ENCODE peak calls at places on chromosome 3, in four cellular contexts. E is activated CD8-positive, alpha-beta T cell treated with anti-CD3 and anti-CD28 coated beads for 36 hours; S is B cell; X is natural killer cell. O is an unnamed sample.

GRCh38 chr3:435969-436492 is 239.5 kb downstream of the CHL1 start:
- DNase-seq in E (no peak), S (no peak), X (no peak), O (no peak)

GRCh38 chr3:100289339-100289738 is 28.5 kb downstream of the TBC1D23 start:
- DNase-seq in X (no peak), E (no peak), S (no peak), O (no peak)

GRCh38 chr3:160170409-160171370 is 54.5 kb upstream of the C3orf80 start:
- DNase-seq in X (no peak), E (no peak), S (no peak), O (peak)

GRCh38 chr3:155070932-155071387 is 9.2 kb upstream of the MME start:
- DNase-seq in S (no peak), X (no peak), E (no peak), O (no peak)

GRCh38 chr3:31873254-31873653 is 107.8 kb downstream of the OSBPL10 start:
- DNase-seq in S (no peak), X (no peak), E (no peak), O (no peak)

GRCh38 chr3:120028271-120029047 is 65.8 kb downstream of the GSK3B start:
- DNase-seq in E (no peak), X (no peak), S (no peak), O (no peak)

GRCh38 chr3:177057768-177058167 is 139.5 kb downstream of the TBL1XR1 start:
- DNase-seq in E (peak), X (no peak), S (peak), O (peak)

GRCh38 chr3:52195823-52196331 is 2.1 kb upstream of the ALAS1 start:
- DNase-seq in X (no peak), E (no peak), S (no peak), O (no peak)

GRCh38 chr3:193805448-193805847 is 212.4 kb downstream of the OPA1 start:
- DNase-seq in S (no peak), E (no peak), X (no peak), O (no peak)

GRCh38 chr3:34957707-34958106 is 681.6 kb upstream of the ARPP21 start:
- DNase-seq in X (no peak), E (no peak), S (no peak), O (no peak)

GRCh38 chr3:73419179-73419803 is 205.4 kb downstream of the PDZRN3 start:
- DNase-seq in S (no peak), E (no peak), X (no peak), O (no peak)

GRCh38 chr3:7506606-7507180 is 645.8 kb downstream of the GRM7 start:
- DNase-seq in X (no peak), E (no peak), S (no peak), O (no peak)

GRCh38 chr3:129032716-129033115 is 27.9 kb upstream of the GP9 start:
- DNase-seq in E (no peak), S (no peak), X (no peak), O (no peak)

GRCh38 chr3:53140575-53141467 is 10.6 kb upstream of the RFT1 start:
- DNase-seq in E (no peak), S (no peak), X (no peak), O (no peak)

DNA sequence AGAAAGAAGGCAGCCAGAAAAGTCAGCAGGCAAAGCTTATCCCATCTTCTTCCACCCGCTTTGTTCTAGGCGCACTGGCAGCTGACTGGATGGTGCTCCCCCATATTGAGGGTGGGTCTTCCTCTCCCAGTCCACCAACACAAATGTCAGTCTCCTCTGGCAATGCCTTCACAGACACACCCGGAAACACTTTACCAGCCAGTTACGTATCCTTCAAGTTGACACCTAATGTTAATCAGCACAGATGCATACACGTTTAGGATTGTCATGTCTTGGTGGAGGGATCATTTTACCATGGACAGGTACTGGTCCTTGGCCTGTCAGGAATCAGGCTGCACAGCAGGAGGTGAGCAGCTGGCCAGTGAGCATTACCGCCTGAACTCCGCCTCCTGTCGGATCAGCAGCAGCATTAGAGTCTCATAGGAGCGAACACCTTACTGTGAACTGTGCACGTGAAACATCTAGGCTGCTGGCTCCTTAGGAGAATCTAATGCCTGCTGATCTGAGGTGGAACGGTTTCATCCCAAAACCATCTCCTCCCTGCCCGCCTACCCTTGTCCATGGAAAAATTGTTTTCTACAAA is 59.1 kb upstream of the PYDC2 start:
- DNase-seq in X (no peak), S (no peak), E (no peak), O (no peak)
- TF ChIP-seq CTCF in X (no peak), S (no peak), E (no peak), O (no peak)

GRCh38 chr3:94098487-94098886 is 35.6 kb downstream of the NSUN3 start:
- DNase-seq in X (no peak), E (no peak), S (no peak), O (no peak)

GRCh38 chr3:94106268-94106667 is 43.4 kb downstream of the NSUN3 start:
- DNase-seq in X (no peak), E (no peak), S (no peak), O (no peak)

GRCh38 chr3:94099311-94099710 is 36.5 kb downstream of the NSUN3 start:
- DNase-seq in X (no peak), E (no peak), S (no peak), O (no peak)

GRCh38 chr3:94101860-94102259 is 39.0 kb downstream of the NSUN3 start:
- DNase-seq in E (no peak), S (no peak), X (no peak), O (no peak)
- TF ChIP-seq CTCF in E (no peak), S (no peak), X (no peak), O (no peak)

DNA sequence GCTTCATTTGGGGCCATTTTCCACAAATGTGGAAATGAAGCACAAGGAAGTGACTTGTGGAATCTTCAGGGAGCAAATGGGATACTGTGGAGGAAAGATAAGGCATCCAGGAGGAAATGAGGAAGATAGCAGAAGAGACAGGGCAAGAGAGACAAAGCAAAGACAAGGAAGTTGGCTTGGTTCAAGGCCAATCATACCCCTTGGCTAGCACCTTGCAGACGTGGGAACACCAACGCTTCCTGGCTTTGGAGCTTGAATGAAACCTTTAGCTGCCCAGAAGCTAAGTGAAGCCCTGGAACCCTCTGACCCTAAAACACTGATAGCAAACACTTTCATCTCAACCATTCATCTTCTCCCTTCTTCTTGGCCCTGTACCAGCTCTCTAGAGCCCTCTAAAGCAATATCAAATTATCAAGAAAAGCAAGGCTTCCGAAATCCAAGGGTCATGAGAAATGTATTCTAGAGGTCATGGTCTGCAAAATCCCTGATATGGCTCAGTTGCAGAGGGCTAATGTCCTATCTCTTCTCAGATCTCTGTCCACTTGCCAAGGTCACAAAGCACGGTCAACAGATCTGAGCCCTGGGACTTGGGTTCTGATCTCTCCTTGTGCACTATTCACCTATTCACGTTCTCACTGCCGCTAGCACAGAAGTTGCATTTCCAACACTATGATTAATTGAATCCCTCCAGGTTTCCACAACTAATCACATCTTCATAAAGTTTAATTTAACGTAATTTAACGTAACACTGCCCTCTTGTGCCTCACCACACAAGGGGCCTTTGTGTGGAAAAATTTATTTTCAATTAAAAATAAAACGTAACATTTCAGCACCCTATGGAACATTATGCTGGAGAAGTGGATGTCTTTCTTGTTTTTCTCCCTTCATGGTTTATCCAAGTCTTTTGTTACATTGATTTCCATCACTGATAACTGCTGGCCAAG is 557.6 kb upstream of the ADAMTS9 start:
- DNase-seq in E (no peak), S (no peak), X (no peak), O (no peak)
- TF ChIP-seq CTCF in E (no peak), S (no peak), X (no peak), O (no peak)

GRCh38 chr3:103437850-103438249 is 1003.0 kb downstream of the ZPLD1 start:
- DNase-seq in S (no peak), E (no peak), X (no peak), O (no peak)

GRCh38 chr3:103440539-103441113 is 1005.8 kb downstream of the ZPLD1 start:
- DNase-seq in E (no peak), S (no peak), X (no peak), O (no peak)
- TF ChIP-seq CTCF in E (peak), S (peak), X (no peak), O (no peak)

GRCh38 chr3:185764168-185764988 is 60.5 kb downstream of the IGF2BP2 start:
- DNase-seq in E (no peak), X (no peak), S (no peak), O (peak)

GRCh38 chr3:185763347-185764010 is 61.4 kb downstream of the IGF2BP2 start:
- DNase-seq in X (no peak), S (no peak), E (no peak), O (no peak)

GRCh38 chr3:185767324-185767688 is 57.5 kb downstream of the IGF2BP2 start:
- DNase-seq in E (no peak), S (no peak), X (no peak), O (no peak)

GRCh38 chr3:185770071-185770470 is 54.8 kb downstream of the IGF2BP2 start:
- DNase-seq in E (no peak), S (no peak), X (no peak), O (no peak)

DNA sequence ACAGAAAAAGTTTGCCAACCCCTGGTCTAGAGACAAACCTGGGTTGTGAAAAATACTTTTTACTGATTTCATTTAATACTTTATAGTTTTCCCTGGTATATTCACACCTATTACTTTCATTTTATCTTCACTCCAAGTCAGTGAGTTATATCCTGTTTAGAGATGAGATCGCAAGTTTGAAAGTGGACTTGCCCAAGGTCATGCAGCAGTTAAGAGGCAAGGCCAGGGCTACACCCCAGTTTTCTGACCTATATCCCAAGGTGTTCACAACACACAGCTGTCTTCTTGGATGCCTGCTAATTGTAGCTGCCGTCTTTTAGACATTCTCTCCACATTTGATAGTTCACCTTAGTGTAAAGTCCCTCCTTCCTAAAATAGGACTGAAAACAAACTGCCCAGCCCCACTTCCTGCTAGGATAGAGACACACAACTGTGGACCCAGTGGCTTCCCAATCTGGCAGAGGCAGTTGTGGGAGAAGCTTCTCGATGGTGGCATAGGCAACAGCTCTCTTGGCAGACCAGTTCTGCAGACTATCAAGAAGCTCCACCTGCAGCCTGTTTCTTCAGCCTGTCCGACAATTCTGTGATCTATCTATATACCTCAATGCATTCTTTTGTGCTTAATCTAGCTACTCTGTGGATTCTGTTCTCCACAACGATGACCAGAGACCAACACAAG is 58.1 kb downstream of the IGF2BP2 start:
- DNase-seq in S (no peak), E (no peak), X (no peak), O (no peak)
- TF ChIP-seq CTCF in S (no peak), E (no peak), X (no peak), O (no peak)

GRCh38 chr3:58784888-58785287 is 118.3 kb upstream of the FAM3D start:
- DNase-seq in X (no peak), E (no peak), S (no peak), O (no peak)

GRCh38 chr3:58779934-58780333 is 113.4 kb upstream of the FAM3D start:
- DNase-seq in S (no peak), E (no peak), X (no peak), O (no peak)

GRCh38 chr3:58784425-58784824 is 117.9 kb upstream of the FAM3D start:
- DNase-seq in X (no peak), E (no peak), S (no peak), O (no peak)

GRCh38 chr3:58783845-58784244 is 117.3 kb upstream of the FAM3D start:
- DNase-seq in X (no peak), E (no peak), S (no peak), O (no peak)
- TF ChIP-seq CTCF in X (no peak), E (no peak), S (no peak), O (no peak)

GRCh38 chr3:110423276-110423675 is 648.3 kb upstream of the NECTIN3 start:
- DNase-seq in X (no peak), E (no peak), S (no peak), O (no peak)

GRCh38 chr3:110419571-110419970 is 652.0 kb upstream of the NECTIN3 start:
- DNase-seq in E (no peak), X (no peak), S (no peak), O (no peak)

GRCh38 chr3:110420158-110420641 is 651.4 kb upstream of the NECTIN3 start:
- DNase-seq in S (no peak), X (no peak), E (no peak), O (no peak)

GRCh38 chr3:110414851-110415250 is 656.8 kb upstream of the NECTIN3 start:
- DNase-seq in E (no peak), X (no peak), S (no peak), O (no peak)

GRCh38 chr3:110419096-110419495 is 652.5 kb upstream of the NECTIN3 start:
- DNase-seq in X (no peak), E (no peak), S (no peak), O (no peak)
- TF ChIP-seq CTCF in X (no peak), E (no peak), S (no peak), O (no peak)

O was measured in GM20000.